ENCODE peak calls at places on chromosome 5, in nine cellular contexts. Y, B, X, C, Z, K, D, V and E are unnamed samples.

GRCh38 chr5:170848033-170848432 is 13.8 kb upstream of the RANBP17 start:
- DNase-seq in K (no peak), D (no peak), Z (peak), X (peak), V (peak), C (no peak), B (no peak), Y (no peak), E (no peak)

GRCh38 chr5:78726003-78726402 is 77.4 kb upstream of the LHFPL2 start:
- DNase-seq in Z (no peak), D (no peak), K (no peak), C (no peak), X (no peak), V (no peak), Y (no peak), B (no peak), E (no peak)

GRCh38 chr5:170293273-170293672 is 4.3 kb downstream of the LCP2 start:
- DNase-seq in D (no peak), Z (no peak), V (no peak), C (peak), X (no peak), B (peak), Y (no peak), K (peak), E (no peak)

GRCh38 chr5:96048763-96049162 is 87.1 kb upstream of the ELL2 start:
- DNase-seq in Z (no peak), V (no peak), D (no peak), X (no peak), C (no peak), K (no peak), Y (no peak), B (no peak), E (no peak)

GRCh38 chr5:34639852-34640626 is 16.1 kb upstream of the RAI14 start:
- DNase-seq in K (no peak), C (no peak), X (peak), Y (no peak), V (no peak), Z (no peak), B (no peak), D (no peak), E (no peak)

GRCh38 chr5:22787807-22788206 is 65.3 kb downstream of the CDH12 start:
- DNase-seq in K (no peak), X (no peak), C (no peak), Y (no peak), Z (peak), V (no peak), B (no peak), D (no peak), E (no peak)

GRCh38 chr5:153632748-153633290 is 142.3 kb downstream of the GRIA1 start:
- DNase-seq in B (no peak), K (no peak), D (no peak), V (no peak), X (peak), Y (no peak), Z (no peak), C (no peak), E (no peak)

GRCh38 chr5:60779431-60779830 is 64.6 kb downstream of the ELOVL7 start:
- DNase-seq in Y (no peak), C (no peak), Z (peak), D (no peak), K (no peak), V (peak), X (peak), B (no peak), E (no peak)

GRCh38 chr5:171963416-171963815 is 43.0 kb downstream of the FBXW11 start:
- DNase-seq in C (no peak), D (no peak), V (no peak), Z (no peak), X (no peak), K (no peak), B (no peak), Y (no peak), E (no peak)

GRCh38 chr5:171968512-171968911 is 37.9 kb downstream of the FBXW11 start:
- DNase-seq in D (no peak), Z (no peak), B (no peak), V (no peak), X (no peak), C (no peak), K (no peak), Y (no peak), E (no peak)

GRCh38 chr5:171966964-171967363 is 39.5 kb downstream of the FBXW11 start:
- DNase-seq in Y (no peak), V (no peak), K (no peak), B (no peak), D (no peak), Z (no peak), C (no peak), X (no peak), E (no peak)

GRCh38 chr5:171966270-171966669 is 40.2 kb downstream of the FBXW11 start:
- DNase-seq in V (no peak), Z (no peak), B (no peak), Y (no peak), C (no peak), K (no peak), D (no peak), X (no peak), E (no peak)

DNA sequence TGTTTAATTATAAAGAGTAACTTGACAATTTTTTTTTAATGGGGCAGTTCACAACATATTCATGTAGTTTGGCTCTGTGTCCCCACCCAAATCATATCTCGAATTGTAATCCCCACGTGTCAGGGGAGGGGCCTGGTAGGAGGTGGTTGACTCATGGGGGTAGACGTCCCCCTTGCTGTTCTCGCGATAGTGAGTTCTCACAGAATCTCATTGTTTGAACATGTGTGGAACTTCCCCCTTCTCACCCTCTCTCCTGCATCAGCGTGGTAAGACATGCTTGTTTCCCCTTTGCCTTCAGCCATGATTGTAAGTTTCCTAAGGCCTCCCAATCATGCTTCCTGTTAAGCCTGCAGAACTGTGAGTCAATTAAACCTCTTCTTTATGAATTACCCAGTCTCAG is 40.7 kb downstream of the FBXW11 start:
- DNase-seq in K (no peak), Z (no peak), X (no peak), Y (no peak), D (no peak), V (no peak), B (no peak), C (no peak), E (no peak)
- H3K27ac ChIP-seq in K (no peak), Z (no peak), X (no peak), Y (no peak), D (no peak), V (no peak), B (no peak), C (no peak), E (no peak)

GRCh38 chr5:168118042-168118668 is 173.3 kb upstream of the WWC1 start:
- DNase-seq in K (no peak), D (no peak), V (no peak), Y (no peak), C (no peak), X (no peak), B (no peak), Z (no peak), E (no peak)
- H3K27ac ChIP-seq in K (no peak), D (no peak), V (no peak), Y (no peak), C (no peak), X (no peak), B (no peak), Z (no peak), E (no peak)

DNA sequence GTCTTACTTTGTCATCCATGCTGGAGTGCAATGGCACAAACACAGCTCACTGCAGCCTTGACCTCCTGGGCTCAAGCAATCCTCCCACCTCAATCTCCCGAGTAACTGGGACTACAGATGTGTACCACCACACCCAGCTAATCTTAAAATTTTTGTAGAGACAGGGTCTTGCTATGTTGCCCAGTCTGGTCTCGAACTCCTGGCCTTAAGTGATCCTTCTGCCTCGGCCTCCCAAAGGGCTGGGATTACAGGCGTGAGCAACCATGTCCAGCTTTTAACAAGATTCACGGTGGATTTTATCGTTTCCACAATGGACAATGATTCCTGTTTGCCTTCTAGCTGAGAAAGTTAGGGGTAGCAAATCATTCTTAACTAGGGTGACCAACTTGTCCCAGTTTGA is 165.9 kb downstream of the ZNF608 start:
- DNase-seq in V (no peak), B (no peak), X (no peak), C (no peak), Z (no peak), K (no peak), D (no peak), Y (no peak), E (no peak)
- H3K27ac ChIP-seq in V (no peak), B (no peak), X (no peak), C (no peak), Z (no peak), K (peak), D (no peak), Y (no peak), E (peak)

DNA sequence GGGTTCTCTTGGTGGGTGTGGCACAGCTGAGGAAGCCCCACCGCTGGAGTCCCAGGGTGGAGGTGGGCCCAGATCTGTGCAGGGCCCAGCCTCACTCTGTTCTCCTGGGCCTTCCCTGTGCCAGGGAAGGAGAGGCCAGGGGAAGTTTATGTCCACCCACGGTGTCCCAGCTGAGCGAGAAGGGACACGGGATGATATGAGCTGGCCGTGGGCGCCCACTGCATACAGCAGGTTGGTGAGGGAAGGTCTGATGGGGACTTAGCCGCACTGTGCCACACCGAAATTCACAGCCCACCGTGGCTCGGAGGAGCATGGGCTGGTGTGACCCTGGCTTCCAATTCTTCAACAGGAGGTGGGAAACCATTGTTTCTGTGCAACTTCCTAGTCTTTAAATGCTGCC is 33.9 kb downstream of the UNC5A start:
- DNase-seq in V (no peak), X (no peak), C (no peak), Z (no peak), D (no peak), Y (no peak), K (no peak), B (no peak), E (no peak)
- H3K27ac ChIP-seq in V (peak), X (no peak), C (no peak), Z (peak), D (no peak), Y (no peak), K (no peak), B (no peak), E (no peak)

GRCh38 chr5:115272297-115272958 is 9.8 kb upstream of the PGGT1B start:
- DNase-seq in Y (no peak), C (no peak), D (no peak), K (no peak), Z (no peak), B (no peak), V (no peak), X (no peak), E (no peak)
- H3K27ac ChIP-seq in Y (no peak), C (no peak), D (no peak), K (no peak), Z (no peak), B (no peak), V (no peak), X (no peak), E (no peak)

GRCh38 chr5:65142511-65143011 is 339.2 kb downstream of the ADAMTS6 start:
- DNase-seq in X (peak), C (no peak), B (no peak), V (no peak), K (no peak), D (no peak), Z (peak), Y (no peak), E (no peak)
- H3K27ac ChIP-seq in X (peak), C (no peak), B (no peak), V (no peak), K (no peak), D (no peak), Z (peak), Y (no peak), E (no peak)